ENCODE peak calls at places on chromosomes 2 and 18, in four cellular contexts. One of them, this sample, is unnamed.

GRCh38 chr2:238169021-238169707 is 10.4 kb downstream of the ERFE start:
- DNase-seq in body of pancreas: peak; percentile 74
- DNase-seq in brain microvascular endothelial cell: peak; percentile 94
- DNase-seq in pancreas: no peak
- DNase-seq in this sample: no peak

GRCh38 chr2:10414000-10414451 is 34.1 kb downstream of the ODC1 start:
- DNase-seq in body of pancreas: peak; percentile 90
- DNase-seq in brain microvascular endothelial cell: peak; percentile 25
- DNase-seq in pancreas: no peak
- DNase-seq in this sample: no peak

GRCh38 chr2:200408428-200409311 is 101.2 kb downstream of the KCTD18 start:
- DNase-seq in pancreas: no peak
- DNase-seq in body of pancreas: no peak
- DNase-seq in brain microvascular endothelial cell: peak; percentile 90
- DNase-seq in this sample: no peak

GRCh38 chr18:51278045-51278649 is 80.7 kb upstream of the MEX3C start:
- DNase-seq in brain microvascular endothelial cell: peak; percentile 38
- DNase-seq in body of pancreas: peak; percentile 43
- DNase-seq in pancreas: peak; percentile 71
- DNase-seq in this sample: peak; percentile 35

GRCh38 chr2:226213717-226214116 is 585.9 kb downstream of the IRS1 start:
- DNase-seq in brain microvascular endothelial cell: peak; percentile 56
- DNase-seq in body of pancreas: no peak
- DNase-seq in pancreas: no peak
- DNase-seq in this sample: no peak

GRCh38 chr2:28583899-28584553 is 88.2 kb downstream of the PLB1 start:
- DNase-seq in pancreas: no peak
- DNase-seq in body of pancreas: peak; percentile 73
- DNase-seq in brain microvascular endothelial cell: peak; percentile 98
- DNase-seq in this sample: peak; percentile 63

GRCh38 chr18:44536619-44537018 is 144.1 kb upstream of the SETBP1 start:
- DNase-seq in body of pancreas: no peak
- DNase-seq in brain microvascular endothelial cell: no peak
- DNase-seq in pancreas: no peak
- DNase-seq in this sample: no peak

GRCh38 chr2:158567208-158567607 is 110.5 kb downstream of the PKP4 start:
- DNase-seq in body of pancreas: no peak
- DNase-seq in pancreas: no peak
- DNase-seq in brain microvascular endothelial cell: no peak
- DNase-seq in this sample: no peak

GRCh38 chr2:216298719-216299118 is 73.6 kb downstream of the MARCHF4 start:
- DNase-seq in body of pancreas: no peak
- DNase-seq in brain microvascular endothelial cell: peak; percentile 77
- DNase-seq in pancreas: no peak
- DNase-seq in this sample: no peak

GRCh38 chr2:211745295-211746097 is 793.1 kb downstream of the ERBB4 start:
- DNase-seq in body of pancreas: peak; percentile 67
- DNase-seq in pancreas: no peak
- DNase-seq in brain microvascular endothelial cell: peak; percentile 65
- DNase-seq in this sample: peak; percentile 63

GRCh38 chr2:182615036-182615435 is 101.0 kb upstream of the DNAJC10 start:
- DNase-seq in brain microvascular endothelial cell: no peak
- DNase-seq in pancreas: no peak
- DNase-seq in body of pancreas: no peak
- DNase-seq in this sample: no peak

GRCh38 chr2:120820885-120821279 is 85.2 kb downstream of the GLI2 start:
- DNase-seq in brain microvascular endothelial cell: peak; percentile 37
- DNase-seq in body of pancreas: no peak
- DNase-seq in pancreas: no peak
- DNase-seq in this sample: no peak

GRCh38 chr2:72024451-72025175 is 123.0 kb downstream of the CYP26B1 start:
- DNase-seq in pancreas: no peak
- DNase-seq in brain microvascular endothelial cell: no peak
- DNase-seq in body of pancreas: no peak
- DNase-seq in this sample: peak; percentile 12

GRCh38 chr2:85888020-85888744 is 608 bp downstream of the ST3GAL5 start:
- DNase-seq in body of pancreas: peak; percentile 20
- DNase-seq in pancreas: peak; percentile 64
- DNase-seq in brain microvascular endothelial cell: no peak
- DNase-seq in this sample: no peak

GRCh38 chr2:26580751-26581150 is 60.4 kb downstream of the CIB4 start:
- DNase-seq in body of pancreas: no peak
- DNase-seq in pancreas: peak; percentile 24
- DNase-seq in brain microvascular endothelial cell: no peak
- DNase-seq in this sample: no peak

GRCh38 chr2:222548997-222549396 is 106.9 kb downstream of the FARSB start:
- DNase-seq in brain microvascular endothelial cell: no peak
- DNase-seq in body of pancreas: no peak
- DNase-seq in pancreas: no peak
- DNase-seq in this sample: no peak

GRCh38 chr18:75754433-75754832 is 326.9 kb upstream of the SMIM21 start:
- DNase-seq in brain microvascular endothelial cell: no peak
- DNase-seq in body of pancreas: no peak
- DNase-seq in pancreas: no peak
- DNase-seq in this sample: no peak

GRCh38 chr18:57784034-57784815 is 18.9 kb downstream of the ATP8B1 start:
- DNase-seq in brain microvascular endothelial cell: peak; percentile 67
- DNase-seq in body of pancreas: no peak
- DNase-seq in pancreas: no peak
- DNase-seq in this sample: no peak

GRCh38 chr18:31512203-31512764 is 14.3 kb downstream of the DSG2 start:
- DNase-seq in brain microvascular endothelial cell: peak; percentile 90
- DNase-seq in body of pancreas: peak; percentile 22
- DNase-seq in pancreas: no peak
- DNase-seq in this sample: peak; percentile 78

GRCh38 chr2:117825437-117825836 is 10.9 kb downstream of the DDX18 start:
- DNase-seq in brain microvascular endothelial cell: no peak
- DNase-seq in pancreas: no peak
- DNase-seq in body of pancreas: no peak
- DNase-seq in this sample: no peak

GRCh38 chr2:162030363-162030762 is 43.7 kb downstream of the DPP4 start:
- DNase-seq in body of pancreas: no peak
- DNase-seq in pancreas: no peak
- DNase-seq in brain microvascular endothelial cell: no peak
- DNase-seq in this sample: no peak

GRCh38 chr2:49801898-49802297 is 647.6 kb upstream of the FSHR start:
- DNase-seq in pancreas: no peak
- DNase-seq in brain microvascular endothelial cell: no peak
- DNase-seq in body of pancreas: no peak
- DNase-seq in this sample: no peak

GRCh38 chr2:30883822-30884221 is 76.6 kb upstream of the CAPN13 start:
- DNase-seq in brain microvascular endothelial cell: no peak
- DNase-seq in pancreas: no peak
- DNase-seq in body of pancreas: no peak
- DNase-seq in this sample: no peak

GRCh38 chr2:102010767-102011351 is 19.1 kb downstream of the IL1R2 start:
- DNase-seq in body of pancreas: no peak
- DNase-seq in pancreas: no peak
- DNase-seq in brain microvascular endothelial cell: no peak
- DNase-seq in this sample: no peak

GRCh38 chr2:124180635-124181034 is 155.5 kb downstream of the CNTNAP5 start:
- DNase-seq in brain microvascular endothelial cell: no peak
- DNase-seq in body of pancreas: no peak
- DNase-seq in pancreas: no peak
- DNase-seq in this sample: no peak

GRCh38 chr2:155310589-155310988 is 612.1 kb downstream of the KCNJ3 start:
- DNase-seq in pancreas: no peak
- DNase-seq in brain microvascular endothelial cell: no peak
- DNase-seq in body of pancreas: no peak
- DNase-seq in this sample: no peak

GRCh38 chr18:21740724-21741510 is at the start of gene MIB1:
- DNase-seq in pancreas: peak; percentile 100
- DNase-seq in body of pancreas: peak; percentile 67
- DNase-seq in brain microvascular endothelial cell: no peak
- DNase-seq in this sample: peak; percentile 56

This sample was measured in Caco-2.